ENCODE peak calls at places on chromosomes 2 and 18, in four cellular contexts. One of them, this sample, is unnamed.

GRCh38 chr2:162092008-162092390 is 18.0 kb upstream of the DPP4 start:
- DNase-seq in fibroblast of lung: no peak
- DNase-seq in astrocyte of the spinal cord: no peak
- DNase-seq in HFF-Myc: no peak
- DNase-seq in this sample: no peak

GRCh38 chr2:96391828-96392200 is 56.2 kb downstream of the NCAPH start:
- DNase-seq in fibroblast of lung: no peak
- DNase-seq in astrocyte of the spinal cord: no peak
- DNase-seq in HFF-Myc: no peak
- DNase-seq in this sample: no peak

GRCh38 chr2:4827836-4828235 is 864.3 kb upstream of the SOX11 start:
- DNase-seq in fibroblast of lung: no peak
- DNase-seq in astrocyte of the spinal cord: no peak
- DNase-seq in HFF-Myc: no peak
- DNase-seq in this sample: no peak

GRCh38 chr2:62467475-62468321 is 38.3 kb downstream of the TMEM17 start:
- DNase-seq in fibroblast of lung: peak
- DNase-seq in astrocyte of the spinal cord: peak
- DNase-seq in HFF-Myc: no peak
- DNase-seq in this sample: peak

GRCh38 chr2:102346381-102347130 is 9.0 kb upstream of the IL18R1 start:
- DNase-seq in fibroblast of lung: no peak
- DNase-seq in astrocyte of the spinal cord: no peak
- DNase-seq in HFF-Myc: no peak
- DNase-seq in this sample: no peak

GRCh38 chr2:67135201-67135600 is 261.9 kb upstream of the ETAA1 start:
- DNase-seq in fibroblast of lung: no peak
- DNase-seq in astrocyte of the spinal cord: no peak
- DNase-seq in HFF-Myc: no peak
- DNase-seq in this sample: no peak

GRCh38 chr2:45307147-45307546 is 297.9 kb upstream of the SIX2 start:
- DNase-seq in fibroblast of lung: no peak
- DNase-seq in astrocyte of the spinal cord: no peak
- DNase-seq in HFF-Myc: no peak
- DNase-seq in this sample: no peak

GRCh38 chr2:39488450-39488849 is 51.4 kb upstream of the MAP4K3 start:
- DNase-seq in fibroblast of lung: peak
- DNase-seq in astrocyte of the spinal cord: peak
- DNase-seq in HFF-Myc: no peak
- DNase-seq in this sample: peak

GRCh38 chr2:145692971-145693478 is 1173.1 kb upstream of the ZEB2 start:
- DNase-seq in fibroblast of lung: peak
- DNase-seq in astrocyte of the spinal cord: peak
- DNase-seq in HFF-Myc: peak
- DNase-seq in this sample: peak

GRCh38 chr2:18545384-18545783 is 15.1 kb downstream of the RDH14 start:
- DNase-seq in fibroblast of lung: peak
- DNase-seq in astrocyte of the spinal cord: peak
- DNase-seq in HFF-Myc: no peak
- DNase-seq in this sample: peak

GRCh38 chr2:42712934-42713333 is 51.0 kb downstream of the OXER1 start:
- DNase-seq in fibroblast of lung: no peak
- DNase-seq in astrocyte of the spinal cord: no peak
- DNase-seq in HFF-Myc: no peak
- DNase-seq in this sample: no peak
- H3K4me3 ChIP-seq in fibroblast of lung: no peak
- H3K4me3 ChIP-seq in astrocyte of the spinal cord: no peak
- H3K4me3 ChIP-seq in HFF-Myc: no peak
- H3K4me3 ChIP-seq in this sample: no peak

DNA sequence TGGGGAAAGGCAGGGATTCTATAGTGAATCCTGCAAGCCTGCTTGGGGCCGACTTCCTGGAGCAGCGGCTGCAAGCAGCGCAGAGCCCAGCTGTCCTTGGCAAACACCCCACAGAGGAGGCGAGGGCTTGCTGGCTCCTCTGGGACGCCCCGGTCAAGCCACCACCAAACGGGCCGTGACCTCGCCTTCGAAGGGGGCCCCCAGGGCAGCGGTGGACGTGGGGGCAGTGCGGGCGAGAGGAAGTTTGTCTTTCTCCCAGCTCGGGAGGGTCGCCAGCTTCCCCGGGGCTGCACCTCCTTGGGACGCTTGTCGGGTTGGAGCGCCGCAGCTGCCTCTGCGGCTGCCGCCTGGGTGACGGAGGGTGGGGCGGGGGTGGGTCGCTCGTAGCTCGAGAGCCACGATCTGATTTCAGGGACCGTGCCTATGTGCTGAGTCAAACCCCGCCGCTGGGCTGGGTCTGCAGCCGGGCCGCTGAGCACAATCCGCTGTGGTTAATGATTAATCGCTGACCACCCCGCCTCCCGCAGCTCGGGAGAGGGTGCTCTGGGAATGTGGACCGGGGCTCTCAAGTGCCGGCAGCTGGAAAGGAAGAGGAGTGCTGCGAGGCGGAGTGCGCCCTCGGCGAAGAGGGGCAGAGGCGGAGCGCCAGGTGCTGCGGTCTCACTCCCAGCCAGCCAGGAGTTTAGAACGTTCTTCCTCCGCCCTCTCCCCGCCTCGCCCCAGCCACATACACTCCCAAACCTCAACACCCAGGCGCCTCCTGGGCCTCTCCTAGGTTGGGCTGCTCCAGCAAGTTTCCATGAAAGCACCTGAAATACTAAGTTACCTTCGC is at the start of gene GPR39:
- DNase-seq in fibroblast of lung: peak
- DNase-seq in astrocyte of the spinal cord: peak
- DNase-seq in HFF-Myc: peak
- DNase-seq in this sample: peak
- TF ChIP-seq CTCF in fibroblast of lung: no peak
- TF ChIP-seq CTCF in astrocyte of the spinal cord: no peak
- TF ChIP-seq CTCF in HFF-Myc: no peak
- TF ChIP-seq CTCF in this sample: no peak

DNA sequence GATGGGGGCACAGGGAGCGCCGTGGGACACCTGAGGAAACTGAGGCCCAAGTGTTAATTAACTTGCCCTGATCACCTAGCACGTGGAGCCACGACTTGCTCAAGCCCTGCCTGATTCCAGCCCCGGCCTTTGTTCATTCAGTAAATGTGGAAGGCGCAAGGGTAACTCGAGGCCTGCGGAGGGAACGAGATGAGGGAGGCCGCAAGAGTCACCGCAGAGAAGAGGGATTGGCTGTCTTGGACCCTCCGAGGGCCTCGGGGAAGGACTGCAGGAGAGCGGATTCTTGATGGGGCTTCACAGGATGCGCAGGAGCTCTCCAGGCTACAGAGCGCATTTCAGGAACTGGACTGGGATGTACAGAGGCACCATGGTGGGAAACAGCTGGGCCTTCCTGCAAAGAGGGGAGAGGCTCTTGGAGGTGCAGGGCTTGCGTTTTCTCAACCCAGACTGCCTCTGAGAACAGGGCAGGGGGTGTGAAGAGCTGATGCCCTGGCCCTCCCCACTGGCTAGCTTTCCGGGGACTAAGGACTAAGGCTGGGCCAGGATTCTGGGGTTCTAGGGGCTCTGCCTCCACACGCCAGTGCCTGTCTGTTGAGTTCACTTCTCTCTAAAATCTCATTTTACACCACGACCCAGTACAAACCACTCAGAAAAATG is 569 bp upstream of the ANKMY1 start:
- DNase-seq in fibroblast of lung: no peak
- DNase-seq in astrocyte of the spinal cord: no peak
- DNase-seq in HFF-Myc: no peak
- DNase-seq in this sample: no peak
- H3K4me3 ChIP-seq in fibroblast of lung: peak
- H3K4me3 ChIP-seq in astrocyte of the spinal cord: peak
- H3K4me3 ChIP-seq in HFF-Myc: peak
- H3K4me3 ChIP-seq in this sample: peak

GRCh38 chr2:124289615-124290014 is 264.5 kb downstream of the CNTNAP5 start:
- DNase-seq in fibroblast of lung: no peak
- DNase-seq in astrocyte of the spinal cord: no peak
- DNase-seq in HFF-Myc: no peak
- DNase-seq in this sample: no peak
- TF ChIP-seq CTCF in fibroblast of lung: no peak
- TF ChIP-seq CTCF in astrocyte of the spinal cord: no peak
- TF ChIP-seq CTCF in HFF-Myc: no peak
- TF ChIP-seq CTCF in this sample: no peak

GRCh38 chr2:173355866-173356508 is 1.3 kb downstream of the CDCA7 start:
- DNase-seq in fibroblast of lung: peak
- DNase-seq in astrocyte of the spinal cord: no peak
- DNase-seq in HFF-Myc: no peak
- DNase-seq in this sample: peak

GRCh38 chr2:173354601-173355131 is at the start of gene CDCA7:
- DNase-seq in fibroblast of lung: peak
- DNase-seq in astrocyte of the spinal cord: peak
- DNase-seq in HFF-Myc: peak
- DNase-seq in this sample: peak

GRCh38 chr2:173354073-173354600 is 535 bp upstream of the CDCA7 start:
- DNase-seq in fibroblast of lung: no peak
- DNase-seq in astrocyte of the spinal cord: no peak
- DNase-seq in HFF-Myc: peak
- DNase-seq in this sample: peak

GRCh38 chr2:173355132-173355865 is 627 bp downstream of the CDCA7 start:
- DNase-seq in fibroblast of lung: peak
- DNase-seq in astrocyte of the spinal cord: peak
- DNase-seq in HFF-Myc: peak
- DNase-seq in this sample: peak

GRCh38 chr2:173353556-173353955 is 1.1 kb upstream of the CDCA7 start:
- DNase-seq in fibroblast of lung: no peak
- DNase-seq in astrocyte of the spinal cord: no peak
- DNase-seq in HFF-Myc: no peak
- DNase-seq in this sample: no peak
- H3K4me3 ChIP-seq in fibroblast of lung: no peak
- H3K4me3 ChIP-seq in astrocyte of the spinal cord: no peak
- H3K4me3 ChIP-seq in HFF-Myc: peak
- H3K4me3 ChIP-seq in this sample: no peak

DNA sequence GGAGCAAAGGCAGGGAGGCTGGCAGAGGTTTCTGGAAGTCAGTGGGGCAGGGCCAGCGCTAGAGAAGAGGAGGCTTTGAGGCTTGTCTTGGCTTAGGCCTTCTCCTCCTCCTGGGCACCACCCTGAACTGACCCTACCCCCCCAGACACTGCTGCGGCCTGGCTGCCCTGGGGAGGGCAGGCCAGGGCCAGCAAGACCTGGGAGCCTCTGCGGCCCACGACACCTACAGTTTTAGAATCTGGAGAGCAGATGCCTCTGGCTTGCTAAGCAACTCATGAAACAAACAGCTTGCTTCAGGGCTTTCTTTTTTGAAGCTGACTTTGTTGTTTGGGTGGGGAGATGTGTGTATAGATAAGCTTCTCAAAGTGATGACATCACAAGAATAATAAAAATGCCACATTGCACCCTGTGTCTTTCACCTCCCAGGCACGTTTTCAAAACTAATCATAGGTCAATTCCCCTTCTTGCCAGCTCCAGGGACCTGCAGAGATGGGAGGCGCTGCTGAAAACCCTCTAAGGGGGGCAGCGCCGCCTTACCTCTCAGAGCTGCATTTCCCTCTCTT is 46.2 kb upstream of the SMAD7 start:
- DNase-seq in fibroblast of lung: peak
- DNase-seq in astrocyte of the spinal cord: peak
- DNase-seq in HFF-Myc: peak
- DNase-seq in this sample: peak
- TF ChIP-seq CTCF in fibroblast of lung: no peak
- TF ChIP-seq CTCF in astrocyte of the spinal cord: peak
- TF ChIP-seq CTCF in HFF-Myc: no peak
- TF ChIP-seq CTCF in this sample: no peak

GRCh38 chr2:134136702-134137101 is 117.2 kb upstream of the MGAT5 start:
- DNase-seq in fibroblast of lung: no peak
- DNase-seq in astrocyte of the spinal cord: no peak
- DNase-seq in HFF-Myc: no peak
- DNase-seq in this sample: no peak
- H3K4me3 ChIP-seq in fibroblast of lung: peak
- H3K4me3 ChIP-seq in astrocyte of the spinal cord: no peak
- H3K4me3 ChIP-seq in HFF-Myc: peak
- H3K4me3 ChIP-seq in this sample: peak

GRCh38 chr18:34031810-34032209 is 192.9 kb downstream of the NOL4 start:
- DNase-seq in fibroblast of lung: no peak
- DNase-seq in astrocyte of the spinal cord: no peak
- DNase-seq in HFF-Myc: no peak
- DNase-seq in this sample: no peak
- TF ChIP-seq CTCF in fibroblast of lung: no peak
- TF ChIP-seq CTCF in astrocyte of the spinal cord: no peak
- TF ChIP-seq CTCF in HFF-Myc: no peak
- TF ChIP-seq CTCF in this sample: no peak

DNA sequence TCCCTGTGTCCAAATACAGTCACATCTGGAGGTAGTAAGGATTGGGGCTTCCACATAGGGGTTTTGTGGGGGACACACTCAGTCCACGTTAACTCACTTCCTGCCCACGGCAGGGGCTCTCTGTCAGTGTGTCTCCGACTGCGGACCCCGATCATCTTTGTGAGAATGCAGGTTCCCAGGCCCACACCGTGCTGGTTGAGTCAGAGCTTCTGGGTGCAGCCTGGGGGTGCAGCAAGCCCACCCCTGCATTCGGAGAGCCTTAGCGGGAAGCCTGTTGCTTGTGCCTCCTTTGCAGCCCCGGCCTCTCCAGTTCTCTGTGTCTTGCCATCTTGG is 28.0 kb downstream of the HPCAL1 start:
- DNase-seq in fibroblast of lung: no peak
- DNase-seq in astrocyte of the spinal cord: no peak
- DNase-seq in HFF-Myc: no peak
- DNase-seq in this sample: no peak
- H3K4me3 ChIP-seq in fibroblast of lung: no peak
- H3K4me3 ChIP-seq in astrocyte of the spinal cord: no peak
- H3K4me3 ChIP-seq in HFF-Myc: no peak
- H3K4me3 ChIP-seq in this sample: no peak

This sample was measured in foreskin fibroblast.